ENCODE peak calls at places on chromosome 12, in ten cellular contexts. H is nephron progenitor cell; O is coronary artery; B is heart right ventricle; A is prostate gland; P is stimulated activated CD4-positive, alpha-beta T cell treated with anti-CD3 and anti-CD28 coated beads, Interleukin-1b, Interleukin-23, amount 100 ng/mL, for 1 hour; C is T-helper 2 cell; X is iris pigment epithelial cell; L is mesendoderm; M is head of caudate nucleus. E is an unnamed sample.

GRCh38 chr12:52828156-52829090 is 5.7 kb downstream of the KRT79 start:
- DNase-seq in H (no peak), O (no peak), B (no peak), A (no peak), P (no peak), C (no peak), X (no peak), L (no peak), M (no peak), E (no peak)

GRCh38 chr12:15322164-15323054 is at the start of gene PTPRO:
- DNase-seq in H (peak; percentile 69), O (no peak), B (no peak), A (no peak), P (no peak), C (no peak), X (peak; percentile 17), L (peak; percentile 58), M (peak; percentile 33), E (peak; percentile 23)

GRCh38 chr12:9342614-9343353 is 134.6 kb upstream of the PZP start:
- DNase-seq in H (no peak), O (no peak), B (no peak), A (no peak), P (no peak), C (no peak), X (no peak), L (no peak), M (no peak), E (no peak)

GRCh38 chr12:3655331-3655900 is 97.5 kb downstream of the CRACR2A start:
- DNase-seq in H (no peak), O (no peak), B (no peak), A (no peak), P (no peak), C (no peak), X (peak; percentile 22), L (peak; percentile 64), M (no peak), E (peak; percentile 27)

GRCh38 chr12:59453461-59453860 is 142.4 kb upstream of the SLC16A7 start:
- DNase-seq in H (peak; percentile 30), O (no peak), B (no peak), A (no peak), P (no peak), C (no peak), X (no peak), L (no peak), M (no peak), E (no peak)

GRCh38 chr12:57452937-57453509 is 2.1 kb upstream of the INHBE start:
- DNase-seq in H (peak; percentile 90), O (no peak), B (peak; percentile 82), A (peak; percentile 69), P (no peak), C (no peak), X (peak; percentile 68), L (peak; percentile 90), M (peak; percentile 77), E (no peak)

GRCh38 chr12:40170593-40170992 is 54.2 kb upstream of the LRRK2 start:
- DNase-seq in H (no peak), O (no peak), B (no peak), A (no peak), P (no peak), C (no peak), X (no peak), L (no peak), M (no peak), E (no peak)

GRCh38 chr12:106682594-106683234 is 91.8 kb upstream of the RIC8B start:
- DNase-seq in H (no peak), O (no peak), B (no peak), A (no peak), P (no peak), C (no peak), X (peak; percentile 45), L (no peak), M (no peak), E (no peak)

GRCh38 chr12:57852620-57853509 is 6.3 kb upstream of the CTDSP2 start:
- DNase-seq in H (peak; percentile 73), O (no peak), B (peak; percentile 55), A (peak; percentile 51), P (no peak), C (no peak), X (no peak), L (peak; percentile 90), M (no peak), E (peak; percentile 80)

GRCh38 chr12:43578782-43579181 is 26.8 kb upstream of the ADAMTS20 start:
- DNase-seq in H (no peak), O (no peak), B (no peak), A (no peak), P (no peak), C (no peak), X (peak; percentile 31), L (peak; percentile 2), M (no peak), E (no peak)

GRCh38 chr12:71415336-71416231 is 24.0 kb upstream of the LGR5 start:
- DNase-seq in H (peak; percentile 36), O (no peak), B (no peak), A (peak; percentile 33), P (no peak), C (no peak), X (peak; percentile 53), L (peak; percentile 71), M (peak; percentile 26), E (no peak)

GRCh38 chr12:20356048-20356447 is 12.3 kb upstream of the PDE3A start:
- DNase-seq in H (no peak), O (no peak), B (no peak), A (no peak), P (no peak), C (no peak), X (no peak), L (no peak), M (no peak), E (no peak)

GRCh38 chr12:111578276-111578970 is 20.7 kb downstream of the ATXN2 start:
- DNase-seq in H (no peak), O (no peak), B (no peak), A (no peak), P (no peak), C (no peak), X (peak; percentile 94), L (no peak), M (no peak), E (no peak)

GRCh38 chr12:102634216-102634615 is 153.9 kb upstream of the IGF1 start:
- DNase-seq in H (no peak), O (no peak), B (no peak), A (no peak), P (no peak), C (no peak), X (peak; percentile 47), L (peak; percentile 7), M (no peak), E (no peak)

GRCh38 chr12:103482365-103482764 is 13.4 kb downstream of the C12orf42 start:
- DNase-seq in H (no peak), O (no peak), B (no peak), A (no peak), P (no peak), C (no peak), X (no peak), L (no peak), M (no peak), E (no peak)

GRCh38 chr12:64186789-64187188 is 35.3 kb downstream of the KICS2 start:
- DNase-seq in H (no peak), O (no peak), B (no peak), A (no peak), P (no peak), C (no peak), X (peak; percentile 71), L (no peak), M (no peak), E (no peak)

E was measured in H1.